ENCODE peak calls at places on chromosome 22, in ten cellular contexts. One of them, this sample, is unnamed.

GRCh38 chr22:31723699-31724098 is 26.2 kb downstream of the PRR14L start:
- ATAC-seq in lower lobe of right lung: no peak
- ATAC-seq in activated T-cell treated with anti-CD3 and anti-CD28 coated beads, Interleukin-2, amount 50 U/mL, for 4 hours: no peak
- ATAC-seq in CD8-positive, alpha-beta T cell: no peak
- ATAC-seq in activated CD8-positive, alpha-beta T cell treated with anti-CD3 and anti-CD28 coated beads, Interleukin-2, amount 10 ng/mL, durations not matched to agents 7 days and 5 days: no peak
- ATAC-seq in left lung: no peak
- ATAC-seq in PC-3: no peak
- ATAC-seq in esophagus mucosa: no peak
- ATAC-seq in left cardiac atrium: no peak
- ATAC-seq in heart right ventricle: no peak
- ATAC-seq in this sample: no peak

GRCh38 chr22:43471186-43471585 is 59.4 kb downstream of the MPPED1 start:
- ATAC-seq in CD8-positive, alpha-beta T cell: no peak
- ATAC-seq in left cardiac atrium: no peak
- ATAC-seq in left lung: no peak
- ATAC-seq in activated CD8-positive, alpha-beta T cell treated with anti-CD3 and anti-CD28 coated beads, Interleukin-2, amount 10 ng/mL, durations not matched to agents 7 days and 5 days: no peak
- ATAC-seq in activated T-cell treated with anti-CD3 and anti-CD28 coated beads, Interleukin-2, amount 50 U/mL, for 4 hours: no peak
- ATAC-seq in heart right ventricle: no peak
- ATAC-seq in esophagus mucosa: no peak
- ATAC-seq in lower lobe of right lung: no peak
- ATAC-seq in PC-3: no peak
- ATAC-seq in this sample: no peak

GRCh38 chr22:25069758-25070461 is 117.4 kb downstream of the KIAA1671 start:
- ATAC-seq in lower lobe of right lung: peak; percentile 57
- ATAC-seq in left lung: peak; percentile 65
- ATAC-seq in heart right ventricle: no peak
- ATAC-seq in CD8-positive, alpha-beta T cell: no peak
- ATAC-seq in activated T-cell treated with anti-CD3 and anti-CD28 coated beads, Interleukin-2, amount 50 U/mL, for 4 hours: peak; percentile 9
- ATAC-seq in left cardiac atrium: no peak
- ATAC-seq in PC-3: no peak
- ATAC-seq in esophagus mucosa: peak; percentile 21
- ATAC-seq in activated CD8-positive, alpha-beta T cell treated with anti-CD3 and anti-CD28 coated beads, Interleukin-2, amount 10 ng/mL, durations not matched to agents 7 days and 5 days: peak; percentile 15
- ATAC-seq in this sample: peak; percentile 14

GRCh38 chr22:30609260-30610185 is 2.5 kb downstream of the TCN2 start:
- ATAC-seq in activated CD8-positive, alpha-beta T cell treated with anti-CD3 and anti-CD28 coated beads, Interleukin-2, amount 10 ng/mL, durations not matched to agents 7 days and 5 days: peak; percentile 51
- ATAC-seq in left lung: peak; percentile 45
- ATAC-seq in CD8-positive, alpha-beta T cell: no peak
- ATAC-seq in heart right ventricle: peak; percentile 74
- ATAC-seq in PC-3: peak; percentile 85
- ATAC-seq in esophagus mucosa: peak; percentile 70
- ATAC-seq in lower lobe of right lung: peak; percentile 61
- ATAC-seq in activated T-cell treated with anti-CD3 and anti-CD28 coated beads, Interleukin-2, amount 50 U/mL, for 4 hours: peak; percentile 29
- ATAC-seq in left cardiac atrium: peak; percentile 79
- ATAC-seq in this sample: peak; percentile 86

GRCh38 chr22:37627545-37627944 is 11.9 kb upstream of the SH3BP1 start:
- ATAC-seq in activated T-cell treated with anti-CD3 and anti-CD28 coated beads, Interleukin-2, amount 50 U/mL, for 4 hours: peak; percentile 64
- ATAC-seq in CD8-positive, alpha-beta T cell: peak; percentile 67
- ATAC-seq in heart right ventricle: no peak
- ATAC-seq in lower lobe of right lung: no peak
- ATAC-seq in left cardiac atrium: no peak
- ATAC-seq in PC-3: no peak
- ATAC-seq in left lung: no peak
- ATAC-seq in esophagus mucosa: no peak
- ATAC-seq in activated CD8-positive, alpha-beta T cell treated with anti-CD3 and anti-CD28 coated beads, Interleukin-2, amount 10 ng/mL, durations not matched to agents 7 days and 5 days: peak; percentile 67
- ATAC-seq in this sample: peak; percentile 62

GRCh38 chr22:26547837-26548236 is 35.6 kb upstream of the TFIP11 start:
- ATAC-seq in esophagus mucosa: no peak
- ATAC-seq in PC-3: no peak
- ATAC-seq in activated T-cell treated with anti-CD3 and anti-CD28 coated beads, Interleukin-2, amount 50 U/mL, for 4 hours: no peak
- ATAC-seq in lower lobe of right lung: no peak
- ATAC-seq in activated CD8-positive, alpha-beta T cell treated with anti-CD3 and anti-CD28 coated beads, Interleukin-2, amount 10 ng/mL, durations not matched to agents 7 days and 5 days: no peak
- ATAC-seq in heart right ventricle: no peak
- ATAC-seq in left cardiac atrium: no peak
- ATAC-seq in CD8-positive, alpha-beta T cell: no peak
- ATAC-seq in left lung: no peak
- ATAC-seq in this sample: no peak

GRCh38 chr22:32539631-32540449 is 65.2 kb downstream of the FBXO7 start:
- ATAC-seq in left cardiac atrium: no peak
- ATAC-seq in left lung: peak; percentile 55
- ATAC-seq in esophagus mucosa: no peak
- ATAC-seq in PC-3: no peak
- ATAC-seq in CD8-positive, alpha-beta T cell: no peak
- ATAC-seq in activated CD8-positive, alpha-beta T cell treated with anti-CD3 and anti-CD28 coated beads, Interleukin-2, amount 10 ng/mL, durations not matched to agents 7 days and 5 days: no peak
- ATAC-seq in activated T-cell treated with anti-CD3 and anti-CD28 coated beads, Interleukin-2, amount 50 U/mL, for 4 hours: no peak
- ATAC-seq in lower lobe of right lung: peak; percentile 65
- ATAC-seq in heart right ventricle: peak; percentile 79
- ATAC-seq in this sample: no peak

GRCh38 chr22:25374871-25375270 is 155.4 kb downstream of the CRYBB2 start:
- ATAC-seq in left lung: no peak
- ATAC-seq in CD8-positive, alpha-beta T cell: no peak
- ATAC-seq in PC-3: no peak
- ATAC-seq in activated T-cell treated with anti-CD3 and anti-CD28 coated beads, Interleukin-2, amount 50 U/mL, for 4 hours: no peak
- ATAC-seq in heart right ventricle: peak; percentile 42
- ATAC-seq in lower lobe of right lung: no peak
- ATAC-seq in left cardiac atrium: no peak
- ATAC-seq in esophagus mucosa: no peak
- ATAC-seq in activated CD8-positive, alpha-beta T cell treated with anti-CD3 and anti-CD28 coated beads, Interleukin-2, amount 10 ng/mL, durations not matched to agents 7 days and 5 days: no peak
- ATAC-seq in this sample: no peak

GRCh38 chr22:23389271-23390071 is 190.6 kb downstream of the IGLL1 start:
- ATAC-seq in esophagus mucosa: no peak
- ATAC-seq in left cardiac atrium: no peak
- ATAC-seq in PC-3: no peak
- ATAC-seq in lower lobe of right lung: no peak
- ATAC-seq in CD8-positive, alpha-beta T cell: no peak
- ATAC-seq in left lung: no peak
- ATAC-seq in heart right ventricle: no peak
- ATAC-seq in activated CD8-positive, alpha-beta T cell treated with anti-CD3 and anti-CD28 coated beads, Interleukin-2, amount 10 ng/mL, durations not matched to agents 7 days and 5 days: no peak
- ATAC-seq in activated T-cell treated with anti-CD3 and anti-CD28 coated beads, Interleukin-2, amount 50 U/mL, for 4 hours: no peak
- ATAC-seq in this sample: peak; percentile 23

GRCh38 chr22:31238057-31238456 is 26.0 kb downstream of the LIMK2 start:
- ATAC-seq in heart right ventricle: no peak
- ATAC-seq in esophagus mucosa: no peak
- ATAC-seq in lower lobe of right lung: no peak
- ATAC-seq in activated T-cell treated with anti-CD3 and anti-CD28 coated beads, Interleukin-2, amount 50 U/mL, for 4 hours: no peak
- ATAC-seq in PC-3: no peak
- ATAC-seq in left lung: no peak
- ATAC-seq in left cardiac atrium: no peak
- ATAC-seq in CD8-positive, alpha-beta T cell: no peak
- ATAC-seq in activated CD8-positive, alpha-beta T cell treated with anti-CD3 and anti-CD28 coated beads, Interleukin-2, amount 10 ng/mL, durations not matched to agents 7 days and 5 days: no peak
- ATAC-seq in this sample: peak; percentile 86

GRCh38 chr22:29524440-29525191 is 28.9 kb downstream of the THOC5 start:
- ATAC-seq in left cardiac atrium: peak; percentile 55
- ATAC-seq in heart right ventricle: peak; percentile 67
- ATAC-seq in lower lobe of right lung: peak; percentile 61
- ATAC-seq in esophagus mucosa: peak; percentile 52
- ATAC-seq in activated T-cell treated with anti-CD3 and anti-CD28 coated beads, Interleukin-2, amount 50 U/mL, for 4 hours: no peak
- ATAC-seq in left lung: peak; percentile 73
- ATAC-seq in PC-3: peak; percentile 62
- ATAC-seq in CD8-positive, alpha-beta T cell: no peak
- ATAC-seq in activated CD8-positive, alpha-beta T cell treated with anti-CD3 and anti-CD28 coated beads, Interleukin-2, amount 10 ng/mL, durations not matched to agents 7 days and 5 days: peak; percentile 58
- ATAC-seq in this sample: no peak

GRCh38 chr22:44085743-44086741 is 61.9 kb downstream of the PARVB start:
- ATAC-seq in heart right ventricle: peak; percentile 89
- ATAC-seq in left cardiac atrium: peak; percentile 85
- ATAC-seq in activated CD8-positive, alpha-beta T cell treated with anti-CD3 and anti-CD28 coated beads, Interleukin-2, amount 10 ng/mL, durations not matched to agents 7 days and 5 days: peak; percentile 54
- ATAC-seq in activated T-cell treated with anti-CD3 and anti-CD28 coated beads, Interleukin-2, amount 50 U/mL, for 4 hours: no peak
- ATAC-seq in PC-3: peak; percentile 100
- ATAC-seq in CD8-positive, alpha-beta T cell: no peak
- ATAC-seq in lower lobe of right lung: peak; percentile 68
- ATAC-seq in left lung: peak; percentile 62
- ATAC-seq in esophagus mucosa: peak; percentile 93
- ATAC-seq in this sample: peak; percentile 50

GRCh38 chr22:26549902-26550497 is 37.7 kb upstream of the TFIP11 start:
- ATAC-seq in CD8-positive, alpha-beta T cell: no peak
- ATAC-seq in esophagus mucosa: no peak
- ATAC-seq in heart right ventricle: no peak
- ATAC-seq in activated CD8-positive, alpha-beta T cell treated with anti-CD3 and anti-CD28 coated beads, Interleukin-2, amount 10 ng/mL, durations not matched to agents 7 days and 5 days: no peak
- ATAC-seq in lower lobe of right lung: no peak
- ATAC-seq in left lung: no peak
- ATAC-seq in activated T-cell treated with anti-CD3 and anti-CD28 coated beads, Interleukin-2, amount 50 U/mL, for 4 hours: no peak
- ATAC-seq in PC-3: no peak
- ATAC-seq in left cardiac atrium: peak; percentile 20
- ATAC-seq in this sample: no peak

GRCh38 chr22:19998232-19998951 is 18.2 kb downstream of the ARVCF start:
- ATAC-seq in lower lobe of right lung: no peak
- ATAC-seq in left cardiac atrium: no peak
- ATAC-seq in activated T-cell treated with anti-CD3 and anti-CD28 coated beads, Interleukin-2, amount 50 U/mL, for 4 hours: no peak
- ATAC-seq in left lung: no peak
- ATAC-seq in CD8-positive, alpha-beta T cell: no peak
- ATAC-seq in esophagus mucosa: no peak
- ATAC-seq in PC-3: no peak
- ATAC-seq in activated CD8-positive, alpha-beta T cell treated with anti-CD3 and anti-CD28 coated beads, Interleukin-2, amount 10 ng/mL, durations not matched to agents 7 days and 5 days: no peak
- ATAC-seq in heart right ventricle: no peak
- ATAC-seq in this sample: no peak

GRCh38 chr22:45777046-45777851 is 105.6 kb downstream of the ATXN10 start:
- ATAC-seq in heart right ventricle: no peak
- ATAC-seq in lower lobe of right lung: no peak
- ATAC-seq in activated CD8-positive, alpha-beta T cell treated with anti-CD3 and anti-CD28 coated beads, Interleukin-2, amount 10 ng/mL, durations not matched to agents 7 days and 5 days: no peak
- ATAC-seq in left cardiac atrium: no peak
- ATAC-seq in PC-3: peak; percentile 95
- ATAC-seq in activated T-cell treated with anti-CD3 and anti-CD28 coated beads, Interleukin-2, amount 50 U/mL, for 4 hours: no peak
- ATAC-seq in left lung: peak; percentile 41
- ATAC-seq in CD8-positive, alpha-beta T cell: no peak
- ATAC-seq in esophagus mucosa: peak; percentile 33
- ATAC-seq in this sample: no peak

GRCh38 chr22:36282078-36282831 is 29.3 kb downstream of the APOL1 start:
- ATAC-seq in lower lobe of right lung: no peak
- ATAC-seq in heart right ventricle: no peak
- ATAC-seq in activated CD8-positive, alpha-beta T cell treated with anti-CD3 and anti-CD28 coated beads, Interleukin-2, amount 10 ng/mL, durations not matched to agents 7 days and 5 days: no peak
- ATAC-seq in activated T-cell treated with anti-CD3 and anti-CD28 coated beads, Interleukin-2, amount 50 U/mL, for 4 hours: no peak
- ATAC-seq in left cardiac atrium: no peak
- ATAC-seq in CD8-positive, alpha-beta T cell: no peak
- ATAC-seq in PC-3: no peak
- ATAC-seq in left lung: no peak
- ATAC-seq in esophagus mucosa: no peak
- ATAC-seq in this sample: no peak

GRCh38 chr22:37533995-37534394 is 14.8 kb upstream of the CARD10 start:
- ATAC-seq in esophagus mucosa: no peak
- ATAC-seq in CD8-positive, alpha-beta T cell: no peak
- ATAC-seq in activated T-cell treated with anti-CD3 and anti-CD28 coated beads, Interleukin-2, amount 50 U/mL, for 4 hours: peak; percentile 64
- ATAC-seq in heart right ventricle: no peak
- ATAC-seq in PC-3: peak; percentile 73
- ATAC-seq in activated CD8-positive, alpha-beta T cell treated with anti-CD3 and anti-CD28 coated beads, Interleukin-2, amount 10 ng/mL, durations not matched to agents 7 days and 5 days: no peak
- ATAC-seq in lower lobe of right lung: peak; percentile 71
- ATAC-seq in left lung: peak; percentile 46
- ATAC-seq in left cardiac atrium: no peak
- ATAC-seq in this sample: peak; percentile 56

GRCh38 chr22:22358136-22358535 is 113.5 kb downstream of the VPREB1 start:
- ATAC-seq in heart right ventricle: no peak
- ATAC-seq in PC-3: no peak
- ATAC-seq in activated CD8-positive, alpha-beta T cell treated with anti-CD3 and anti-CD28 coated beads, Interleukin-2, amount 10 ng/mL, durations not matched to agents 7 days and 5 days: no peak
- ATAC-seq in left cardiac atrium: no peak
- ATAC-seq in CD8-positive, alpha-beta T cell: no peak
- ATAC-seq in esophagus mucosa: no peak
- ATAC-seq in lower lobe of right lung: no peak
- ATAC-seq in left lung: no peak
- ATAC-seq in activated T-cell treated with anti-CD3 and anti-CD28 coated beads, Interleukin-2, amount 50 U/mL, for 4 hours: no peak
- ATAC-seq in this sample: no peak

GRCh38 chr22:17403906-17404305 is 34.6 kb downstream of the CECR2 start:
- ATAC-seq in activated CD8-positive, alpha-beta T cell treated with anti-CD3 and anti-CD28 coated beads, Interleukin-2, amount 10 ng/mL, durations not matched to agents 7 days and 5 days: no peak
- ATAC-seq in heart right ventricle: no peak
- ATAC-seq in esophagus mucosa: no peak
- ATAC-seq in left lung: no peak
- ATAC-seq in lower lobe of right lung: no peak
- ATAC-seq in CD8-positive, alpha-beta T cell: no peak
- ATAC-seq in PC-3: no peak
- ATAC-seq in activated T-cell treated with anti-CD3 and anti-CD28 coated beads, Interleukin-2, amount 50 U/mL, for 4 hours: no peak
- ATAC-seq in left cardiac atrium: no peak
- ATAC-seq in this sample: no peak

GRCh38 chr22:29152381-29153138 is 53.1 kb upstream of the EMID1 start:
- ATAC-seq in activated CD8-positive, alpha-beta T cell treated with anti-CD3 and anti-CD28 coated beads, Interleukin-2, amount 10 ng/mL, durations not matched to agents 7 days and 5 days: no peak
- ATAC-seq in left cardiac atrium: peak; percentile 59
- ATAC-seq in lower lobe of right lung: peak; percentile 37
- ATAC-seq in left lung: peak; percentile 50
- ATAC-seq in heart right ventricle: peak; percentile 26
- ATAC-seq in esophagus mucosa: peak; percentile 16
- ATAC-seq in CD8-positive, alpha-beta T cell: no peak
- ATAC-seq in activated T-cell treated with anti-CD3 and anti-CD28 coated beads, Interleukin-2, amount 50 U/mL, for 4 hours: no peak
- ATAC-seq in PC-3: no peak
- ATAC-seq in this sample: no peak

GRCh38 chr22:36938886-36939285 is 25.5 kb downstream of the CSF2RB start:
- ATAC-seq in lower lobe of right lung: no peak
- ATAC-seq in esophagus mucosa: no peak
- ATAC-seq in CD8-positive, alpha-beta T cell: no peak
- ATAC-seq in activated CD8-positive, alpha-beta T cell treated with anti-CD3 and anti-CD28 coated beads, Interleukin-2, amount 10 ng/mL, durations not matched to agents 7 days and 5 days: no peak
- ATAC-seq in activated T-cell treated with anti-CD3 and anti-CD28 coated beads, Interleukin-2, amount 50 U/mL, for 4 hours: no peak
- ATAC-seq in left cardiac atrium: no peak
- ATAC-seq in left lung: no peak
- ATAC-seq in PC-3: no peak
- ATAC-seq in heart right ventricle: no peak
- ATAC-seq in this sample: no peak

GRCh38 chr22:39215430-39216142 is 29.2 kb downstream of the PDGFB start:
- ATAC-seq in CD8-positive, alpha-beta T cell: peak; percentile 98
- ATAC-seq in left cardiac atrium: peak; percentile 12
- ATAC-seq in activated T-cell treated with anti-CD3 and anti-CD28 coated beads, Interleukin-2, amount 50 U/mL, for 4 hours: peak; percentile 58
- ATAC-seq in heart right ventricle: peak; percentile 33
- ATAC-seq in PC-3: no peak
- ATAC-seq in lower lobe of right lung: peak; percentile 36
- ATAC-seq in activated CD8-positive, alpha-beta T cell treated with anti-CD3 and anti-CD28 coated beads, Interleukin-2, amount 10 ng/mL, durations not matched to agents 7 days and 5 days: no peak
- ATAC-seq in esophagus mucosa: no peak
- ATAC-seq in left lung: no peak
- ATAC-seq in this sample: peak; percentile 47

GRCh38 chr22:26553056-26553752 is 36.7 kb downstream of the TPST2 start:
- ATAC-seq in activated CD8-positive, alpha-beta T cell treated with anti-CD3 and anti-CD28 coated beads, Interleukin-2, amount 10 ng/mL, durations not matched to agents 7 days and 5 days: no peak
- ATAC-seq in PC-3: peak; percentile 62
- ATAC-seq in left cardiac atrium: no peak
- ATAC-seq in lower lobe of right lung: no peak
- ATAC-seq in heart right ventricle: no peak
- ATAC-seq in left lung: peak; percentile 16
- ATAC-seq in CD8-positive, alpha-beta T cell: no peak
- ATAC-seq in activated T-cell treated with anti-CD3 and anti-CD28 coated beads, Interleukin-2, amount 50 U/mL, for 4 hours: no peak
- ATAC-seq in esophagus mucosa: peak; percentile 10
- ATAC-seq in this sample: no peak

GRCh38 chr22:25728064-25728463 is 13.9 kb upstream of the MYO18B start:
- ATAC-seq in activated T-cell treated with anti-CD3 and anti-CD28 coated beads, Interleukin-2, amount 50 U/mL, for 4 hours: no peak
- ATAC-seq in CD8-positive, alpha-beta T cell: no peak
- ATAC-seq in left cardiac atrium: no peak
- ATAC-seq in esophagus mucosa: no peak
- ATAC-seq in PC-3: no peak
- ATAC-seq in activated CD8-positive, alpha-beta T cell treated with anti-CD3 and anti-CD28 coated beads, Interleukin-2, amount 10 ng/mL, durations not matched to agents 7 days and 5 days: no peak
- ATAC-seq in left lung: no peak
- ATAC-seq in heart right ventricle: no peak
- ATAC-seq in lower lobe of right lung: no peak
- ATAC-seq in this sample: no peak

GRCh38 chr22:36493690-36494110 is 12.3 kb upstream of the TXN2 start:
- ATAC-seq in left lung: peak; percentile 73
- ATAC-seq in CD8-positive, alpha-beta T cell: no peak
- ATAC-seq in activated CD8-positive, alpha-beta T cell treated with anti-CD3 and anti-CD28 coated beads, Interleukin-2, amount 10 ng/mL, durations not matched to agents 7 days and 5 days: peak; percentile 33
- ATAC-seq in lower lobe of right lung: peak; percentile 76
- ATAC-seq in heart right ventricle: peak; percentile 73
- ATAC-seq in left cardiac atrium: peak; percentile 69
- ATAC-seq in esophagus mucosa: no peak
- ATAC-seq in activated T-cell treated with anti-CD3 and anti-CD28 coated beads, Interleukin-2, amount 50 U/mL, for 4 hours: peak; percentile 32
- ATAC-seq in PC-3: no peak
- ATAC-seq in this sample: no peak

GRCh38 chr22:18078329-18079041 is 695 bp downstream of the PEX26 start:
- ATAC-seq in esophagus mucosa: peak; percentile 58
- ATAC-seq in PC-3: peak; percentile 52
- ATAC-seq in activated T-cell treated with anti-CD3 and anti-CD28 coated beads, Interleukin-2, amount 50 U/mL, for 4 hours: peak; percentile 36
- ATAC-seq in left lung: peak; percentile 54
- ATAC-seq in heart right ventricle: no peak
- ATAC-seq in left cardiac atrium: peak; percentile 61
- ATAC-seq in activated CD8-positive, alpha-beta T cell treated with anti-CD3 and anti-CD28 coated beads, Interleukin-2, amount 10 ng/mL, durations not matched to agents 7 days and 5 days: peak; percentile 47
- ATAC-seq in lower lobe of right lung: peak; percentile 67
- ATAC-seq in CD8-positive, alpha-beta T cell: no peak
- ATAC-seq in this sample: peak; percentile 50